ENCODE peak calls at places on chromosomes 13 and 19, in five cellular contexts. One of them, this sample, is unnamed.

GRCh38 chr19:46205183-46205984 is 24.2 kb upstream of the IGFL1 start:
- DNase-seq in posterior cingulate gyrus: no peak
- DNase-seq in GM03348: no peak
- DNase-seq in A172: no peak
- DNase-seq in stimulated activated CD8-positive, alpha-beta memory T cell treated with anti-CD3 and anti-CD28 coated beads, Interleukin-4, amount 100 ng/mL, for 4 hours: no peak
- DNase-seq in this sample: peak

GRCh38 chr19:50377051-50377441 is 789 bp downstream of the NR1H2 start:
- DNase-seq in posterior cingulate gyrus: no peak
- DNase-seq in GM03348: no peak
- DNase-seq in A172: no peak
- DNase-seq in stimulated activated CD8-positive, alpha-beta memory T cell treated with anti-CD3 and anti-CD28 coated beads, Interleukin-4, amount 100 ng/mL, for 4 hours: no peak
- DNase-seq in this sample: no peak

GRCh38 chr13:38417727-38418126 is 68.1 kb downstream of the UFM1 start:
- DNase-seq in posterior cingulate gyrus: no peak
- DNase-seq in GM03348: peak
- DNase-seq in A172: peak
- DNase-seq in stimulated activated CD8-positive, alpha-beta memory T cell treated with anti-CD3 and anti-CD28 coated beads, Interleukin-4, amount 100 ng/mL, for 4 hours: no peak
- DNase-seq in this sample: peak

GRCh38 chr13:40206241-40207109 is 460.0 kb downstream of the FOXO1 start:
- DNase-seq in posterior cingulate gyrus: no peak
- DNase-seq in GM03348: no peak
- DNase-seq in A172: no peak
- DNase-seq in stimulated activated CD8-positive, alpha-beta memory T cell treated with anti-CD3 and anti-CD28 coated beads, Interleukin-4, amount 100 ng/mL, for 4 hours: peak
- DNase-seq in this sample: no peak

GRCh38 chr13:64928704-64929499 is 2301.2 kb downstream of the PCDH9 start:
- DNase-seq in posterior cingulate gyrus: no peak
- DNase-seq in GM03348: peak
- DNase-seq in A172: peak
- DNase-seq in stimulated activated CD8-positive, alpha-beta memory T cell treated with anti-CD3 and anti-CD28 coated beads, Interleukin-4, amount 100 ng/mL, for 4 hours: no peak
- DNase-seq in this sample: no peak

GRCh38 chr19:29259153-29259552 is 46.2 kb upstream of the UQCRFS1 start:
- DNase-seq in posterior cingulate gyrus: no peak
- DNase-seq in GM03348: no peak
- DNase-seq in A172: no peak
- DNase-seq in stimulated activated CD8-positive, alpha-beta memory T cell treated with anti-CD3 and anti-CD28 coated beads, Interleukin-4, amount 100 ng/mL, for 4 hours: no peak
- DNase-seq in this sample: no peak

GRCh38 chr13:64276232-64276631 is 2860.6 kb upstream of the PCDH20 start:
- DNase-seq in posterior cingulate gyrus: no peak
- DNase-seq in GM03348: no peak
- DNase-seq in A172: no peak
- DNase-seq in stimulated activated CD8-positive, alpha-beta memory T cell treated with anti-CD3 and anti-CD28 coated beads, Interleukin-4, amount 100 ng/mL, for 4 hours: no peak
- DNase-seq in this sample: no peak

GRCh38 chr19:23183251-23183650 is 66.4 kb downstream of the ZNF730 start:
- DNase-seq in posterior cingulate gyrus: no peak
- DNase-seq in GM03348: no peak
- DNase-seq in A172: no peak
- DNase-seq in stimulated activated CD8-positive, alpha-beta memory T cell treated with anti-CD3 and anti-CD28 coated beads, Interleukin-4, amount 100 ng/mL, for 4 hours: no peak
- DNase-seq in this sample: no peak

GRCh38 chr19:15199652-15200574 is 882 bp downstream of the NOTCH3 start:
- DNase-seq in posterior cingulate gyrus: no peak
- DNase-seq in GM03348: peak
- DNase-seq in A172: no peak
- DNase-seq in stimulated activated CD8-positive, alpha-beta memory T cell treated with anti-CD3 and anti-CD28 coated beads, Interleukin-4, amount 100 ng/mL, for 4 hours: no peak
- DNase-seq in this sample: peak

GRCh38 chr19:50046649-50047503 is 21.1 kb downstream of the ZNF473 start:
- DNase-seq in posterior cingulate gyrus: peak
- DNase-seq in GM03348: no peak
- DNase-seq in A172: peak
- DNase-seq in stimulated activated CD8-positive, alpha-beta memory T cell treated with anti-CD3 and anti-CD28 coated beads, Interleukin-4, amount 100 ng/mL, for 4 hours: no peak
- DNase-seq in this sample: peak

GRCh38 chr13:38024431-38024830 is 154.9 kb upstream of the TRPC4 start:
- DNase-seq in posterior cingulate gyrus: no peak
- DNase-seq in GM03348: peak
- DNase-seq in A172: peak
- DNase-seq in stimulated activated CD8-positive, alpha-beta memory T cell treated with anti-CD3 and anti-CD28 coated beads, Interleukin-4, amount 100 ng/mL, for 4 hours: no peak
- DNase-seq in this sample: no peak

GRCh38 chr19:35265126-35265995 is 3.4 kb upstream of the USF2 start:
- DNase-seq in posterior cingulate gyrus: no peak
- DNase-seq in GM03348: no peak
- DNase-seq in A172: no peak
- DNase-seq in stimulated activated CD8-positive, alpha-beta memory T cell treated with anti-CD3 and anti-CD28 coated beads, Interleukin-4, amount 100 ng/mL, for 4 hours: no peak
- DNase-seq in this sample: no peak

GRCh38 chr13:85543144-85543543 is 256.1 kb downstream of the SLITRK6 start:
- DNase-seq in posterior cingulate gyrus: no peak
- DNase-seq in GM03348: no peak
- DNase-seq in A172: no peak
- DNase-seq in stimulated activated CD8-positive, alpha-beta memory T cell treated with anti-CD3 and anti-CD28 coated beads, Interleukin-4, amount 100 ng/mL, for 4 hours: no peak
- DNase-seq in this sample: no peak

GRCh38 chr19:47446534-47447469 is 24.9 kb downstream of the SLC8A2 start:
- DNase-seq in posterior cingulate gyrus: no peak
- DNase-seq in GM03348: no peak
- DNase-seq in A172: no peak
- DNase-seq in stimulated activated CD8-positive, alpha-beta memory T cell treated with anti-CD3 and anti-CD28 coated beads, Interleukin-4, amount 100 ng/mL, for 4 hours: no peak
- DNase-seq in this sample: peak

GRCh38 chr13:98819382-98819781 is 66.9 kb upstream of the SLC15A1 start:
- DNase-seq in posterior cingulate gyrus: no peak
- DNase-seq in GM03348: no peak
- DNase-seq in A172: no peak
- DNase-seq in stimulated activated CD8-positive, alpha-beta memory T cell treated with anti-CD3 and anti-CD28 coated beads, Interleukin-4, amount 100 ng/mL, for 4 hours: no peak
- DNase-seq in this sample: no peak

This sample was measured in BE2C.